ENCODE peak calls at places on chromosome 2, in four cellular contexts. Q is neural crest cell; C is fibroblast of pulmonary artery; H is stimulated activated CD4-positive, alpha-beta T cell treated with anti-CD3 and anti-CD28 coated beads, Interleukin-15, amount 100 ng/mL, for 1 hour. K is an unnamed sample.

GRCh38 chr2:15559800-15560403 is 1.2 kb downstream of the NBAS start:
- DNase-seq in C (no peak), Q (no peak), H (no peak), K (no peak)

GRCh38 chr2:167336213-167336612 is 447.9 kb downstream of the XIRP2 start:
- DNase-seq in C (no peak), Q (no peak), H (no peak), K (no peak)

GRCh38 chr2:8539743-8540551 is 141.9 kb upstream of the ID2 start:
- DNase-seq in Q (no peak), C (no peak), H (no peak), K (no peak)

GRCh38 chr2:48714240-48714639 is 41.3 kb downstream of the LHCGR start:
- DNase-seq in H (no peak), Q (no peak), C (peak; percentile 46), K (no peak)

GRCh38 chr2:240337028-240337427 is 98.4 kb upstream of the GPC1 start:
- DNase-seq in C (no peak), Q (no peak), H (no peak), K (no peak)

GRCh38 chr2:197089659-197090058 is 163.2 kb upstream of the PGAP1 start:
- DNase-seq in Q (no peak), H (no peak), C (no peak), K (no peak)

GRCh38 chr2:1591978-1592907 is 152.1 kb downstream of the PXDN start:
- DNase-seq in H (no peak), C (peak; percentile 97), Q (peak; percentile 59), K (no peak)

GRCh38 chr2:142755191-142755590 is 122.3 kb upstream of the KYNU start:
- DNase-seq in H (no peak), Q (no peak), C (no peak), K (no peak)

GRCh38 chr2:169329669-169330554 is 32.4 kb downstream of the LRP2 start:
- DNase-seq in C (no peak), Q (no peak), H (no peak), K (no peak)

GRCh38 chr2:168178520-168178919 is 68.9 kb downstream of the STK39 start:
- DNase-seq in Q (no peak), C (no peak), H (no peak), K (no peak)

GRCh38 chr2:169509230-169509917 is at the start of gene KLHL41:
- DNase-seq in C (peak; percentile 20), H (no peak), Q (no peak), K (no peak)

GRCh38 chr2:16204251-16204650 is 263.9 kb downstream of the MYCN start:
- DNase-seq in C (no peak), Q (no peak), H (no peak), K (no peak)

GRCh38 chr2:3462493-3463104 is 56.7 kb downstream of the ADI1 start:
- DNase-seq in C (no peak), Q (no peak), H (no peak), K (no peak)

GRCh38 chr2:31235504-31235902 is 1.6 kb downstream of the EHD3 start:
- DNase-seq in Q (no peak), H (no peak), C (peak; percentile 85), K (no peak)

GRCh38 chr2:238651306-238652052 is 196.4 kb upstream of the TWIST2 start:
- DNase-seq in Q (no peak), H (no peak), C (no peak), K (no peak)

GRCh38 chr2:181106789-181107418 is 126.5 kb downstream of the UBE2E3 start:
- DNase-seq in C (peak; percentile 85), Q (no peak), H (no peak), K (no peak)

GRCh38 chr2:26846881-26847662 is 860 bp upstream of the DPYSL5 start:
- DNase-seq in C (no peak), H (no peak), Q (peak; percentile 29), K (no peak)

GRCh38 chr2:28801726-28802125 is 8.9 kb upstream of the SPDYA start:
- DNase-seq in Q (no peak), C (peak; percentile 25), H (no peak), K (no peak)

GRCh38 chr2:177476897-177477296 is 84.3 kb downstream of the AGPS start:
- DNase-seq in Q (no peak), C (no peak), H (no peak), K (no peak)

GRCh38 chr2:95353613-95354468 is 48.7 kb upstream of the FAHD2A start:
- DNase-seq in Q (no peak), H (no peak), C (no peak), K (no peak)

GRCh38 chr2:9844036-9844483 is 786 bp downstream of the TAF1B start:
- DNase-seq in Q (no peak), C (peak; percentile 40), H (no peak), K (no peak)

GRCh38 chr2:102615620-102616436 is 3.5 kb upstream of the SLC9A2 start:
- DNase-seq in H (peak; percentile 14), Q (peak; percentile 46), C (peak; percentile 74), K (peak; percentile 24)

K was measured in activated naive CD4-positive, alpha-beta T cell.